ENCODE peak calls at places on chromosome 1, in nine cellular contexts. Y is NB4; H is fibroblast of lung; Q is glutamatergic neuron; E is activated T-cell treated with anti-CD3 and anti-CD28 coated beads, Interleukin-2, amount 50 U/mL, for 48 hours; K is colonic mucosa; W is NCI-H1048; N is fibroblast of the aortic adventitia; B is ACHN. X is an unnamed sample.

GRCh38 chr1:112501810-112502641 is 6.7 kb upstream of the WNT2B start:
- DNase-seq in Y (peak; percentile 32), H (peak; percentile 71), Q (peak; percentile 64), E (peak; percentile 73), K (peak; percentile 79), W (no peak), N (peak; percentile 76), B (peak; percentile 79), X (peak; percentile 83)

GRCh38 chr1:45979074-45979777 is 153.2 kb downstream of the PIK3R3 start:
- DNase-seq in Y (no peak), H (peak; percentile 50), Q (no peak), E (no peak), K (no peak), W (no peak), N (no peak), B (no peak), X (no peak)

GRCh38 chr1:206544562-206545257 is 37.4 kb downstream of the RASSF5 start:
- DNase-seq in Y (peak; percentile 77), H (peak; percentile 42), Q (peak; percentile 86), E (peak; percentile 98), K (peak; percentile 85), W (peak; percentile 78), N (peak; percentile 45), B (peak; percentile 62), X (peak; percentile 58)

GRCh38 chr1:179530352-179530751 is 45.4 kb downstream of the NPHS2 start:
- DNase-seq in Y (no peak), H (no peak), Q (no peak), E (no peak), K (no peak), W (no peak), N (no peak), B (no peak), X (no peak)

GRCh38 chr1:6580588-6581270 is 935 bp downstream of the ZBTB48 start:
- DNase-seq in Y (peak; percentile 95), H (no peak), Q (no peak), E (no peak), K (peak; percentile 29), W (no peak), N (no peak), B (no peak), X (no peak)

GRCh38 chr1:29679828-29680558 is 443.7 kb downstream of the PTPRU start:
- DNase-seq in Y (no peak), H (no peak), Q (no peak), E (no peak), K (no peak), W (no peak), N (no peak), B (no peak), X (peak; percentile 25)

GRCh38 chr1:42922687-42923366 is 35.8 kb downstream of the SLC2A1 start:
- DNase-seq in Y (peak; percentile 80), H (peak; percentile 61), Q (no peak), E (peak; percentile 72), K (peak; percentile 69), W (no peak), N (peak; percentile 66), B (peak; percentile 79), X (peak; percentile 76)

GRCh38 chr1:18110968-18111367 is 3.4 kb downstream of the IGSF21 start:
- DNase-seq in Y (no peak), H (no peak), Q (no peak), E (peak; percentile 31), K (peak; percentile 62), W (no peak), N (no peak), B (no peak), X (no peak)

GRCh38 chr1:116179398-116179797 is 68.2 kb downstream of the MAB21L3 start:
- DNase-seq in Y (no peak), H (no peak), Q (no peak), E (no peak), K (peak; percentile 45), W (no peak), N (no peak), B (no peak), X (no peak)